ENCODE peak calls at places on chromosomes 12 and 14, in seven cellular contexts. U is CD4-positive, CD25-positive, alpha-beta regulatory T cell; E is left ventricle myocardium superior; K is LoVo; N is T-helper 1 cell; J is ascending aorta; H is Peyer's patch. G is an unnamed sample.

GRCh38 chr14:106141242-106142220 is 615.1 kb downstream of the TMEM121 start:
- DNase-seq in E (no peak), U (peak; percentile 50), H (no peak), J (no peak), N (peak; percentile 54), K (no peak), G (no peak)

GRCh38 chr12:121781751-121782615 is 11.5 kb downstream of the RHOF start:
- DNase-seq in N (peak; percentile 46), K (no peak), J (no peak), E (no peak), U (peak; percentile 61), H (no peak), G (peak; percentile 70)

GRCh38 chr14:72451081-72451972 is 442.6 kb downstream of the DPF3 start:
- DNase-seq in E (no peak), J (no peak), K (no peak), N (peak; percentile 85), H (peak; percentile 62), U (peak; percentile 75), G (no peak)

GRCh38 chr12:16056910-16057309 is 145.8 kb downstream of the DERA start:
- DNase-seq in E (no peak), N (no peak), U (no peak), H (no peak), J (no peak), K (no peak), G (no peak)

GRCh38 chr12:66041651-66042363 is 88.7 kb downstream of the LLPH start:
- DNase-seq in K (no peak), N (no peak), H (no peak), U (no peak), E (no peak), J (no peak), G (no peak)

GRCh38 chr12:101852998-101853397 is 22.2 kb upstream of the GNPTAB start:
- DNase-seq in J (no peak), K (no peak), N (no peak), E (no peak), H (no peak), U (no peak), G (no peak)

GRCh38 chr14:75995372-75996041 is 9.9 kb downstream of the IFT43 start:
- DNase-seq in U (no peak), K (no peak), J (peak; percentile 51), E (peak; percentile 71), H (peak; percentile 54), N (no peak), G (no peak)

GRCh38 chr14:103008126-103008525 is 49.2 kb downstream of the CDC42BPB start:
- DNase-seq in J (no peak), N (no peak), U (no peak), E (no peak), K (no peak), H (no peak), G (no peak)

GRCh38 chr14:76769636-76770292 is 8.5 kb downstream of the VASH1 start:
- DNase-seq in E (peak; percentile 29), J (no peak), N (no peak), K (no peak), H (peak; percentile 37), U (no peak), G (no peak)

GRCh38 chr14:91274796-91275195 is 30.3 kb upstream of the GPR68 start:
- DNase-seq in U (no peak), E (no peak), K (no peak), J (no peak), H (no peak), N (no peak), G (no peak)

GRCh38 chr14:105144231-105144665 is 24.3 kb downstream of the JAG2 start:
- DNase-seq in U (no peak), K (no peak), E (peak; percentile 23), H (no peak), J (peak; percentile 1), N (no peak), G (peak; percentile 60)

GRCh38 chr14:59177229-59177628 is 11.2 kb upstream of the DAAM1 start:
- DNase-seq in U (no peak), K (no peak), E (no peak), N (no peak), H (no peak), J (no peak), G (no peak)

GRCh38 chr12:44716681-44717080 is 159.4 kb downstream of the NELL2 start:
- DNase-seq in U (no peak), K (no peak), H (no peak), E (no peak), J (no peak), N (no peak), G (no peak)

GRCh38 chr14:77458249-77458950 is 507 bp downstream of the AHSA1 start:
- DNase-seq in J (no peak), U (peak; percentile 56), N (peak; percentile 44), K (peak; percentile 34), H (peak; percentile 62), E (no peak), G (no peak)

GRCh38 chr14:44895716-44896115 is 66.0 kb downstream of the KLHL28 start:
- DNase-seq in K (no peak), U (no peak), J (no peak), E (no peak), H (no peak), N (no peak), G (no peak)

GRCh38 chr12:101592448-101592847 is 2.3 kb upstream of the MYBPC1 start:
- DNase-seq in J (no peak), N (no peak), H (no peak), K (no peak), U (no peak), E (no peak), G (no peak)

GRCh38 chr14:65927871-65928270 is 515.3 kb downstream of the FUT8 start:
- DNase-seq in N (peak; percentile 94), E (no peak), U (peak; percentile 96), K (no peak), H (peak; percentile 79), J (no peak), G (no peak)

GRCh38 chr12:91317324-91317723 is 134.7 kb upstream of the DCN start:
- DNase-seq in K (no peak), U (no peak), N (no peak), E (no peak), J (no peak), H (no peak), G (no peak)

GRCh38 chr12:56010112-56010570 is 10.7 kb upstream of the IKZF4 start:
- DNase-seq in U (no peak), H (peak; percentile 58), E (no peak), K (no peak), N (no peak), J (no peak), G (no peak)

GRCh38 chr14:100636559-100636958 is 49.3 kb upstream of the BEGAIN start:
- DNase-seq in J (no peak), N (no peak), E (no peak), K (no peak), H (no peak), U (no peak), G (no peak)

GRCh38 chr14:72553161-72553560 is 340.7 kb downstream of the DPF3 start:
- DNase-seq in U (no peak), E (no peak), K (no peak), J (no peak), N (no peak), H (no peak), G (no peak)

GRCh38 chr12:93025145-93026103 is 96.3 kb upstream of the EEA1 start:
- DNase-seq in E (no peak), H (no peak), U (peak; percentile 52), J (no peak), N (peak; percentile 24), K (peak; percentile 30), G (no peak)

GRCh38 chr14:26687438-26687837 is 89.6 kb upstream of the NOVA1 start:
- DNase-seq in J (no peak), N (no peak), K (no peak), E (no peak), U (no peak), H (no peak), G (no peak)

GRCh38 chr12:124033859-124034258 is 60.8 kb downstream of the ZNF664 start:
- DNase-seq in K (no peak), E (no peak), U (no peak), J (no peak), N (no peak), H (no peak), G (no peak)

GRCh38 chr12:51890511-51891171 is 2.7 kb downstream of the ANKRD33 start:
- DNase-seq in K (no peak), E (no peak), J (no peak), U (no peak), H (peak; percentile 41), N (no peak), G (peak; percentile 41)

GRCh38 chr12:113273053-113273725 is 51.9 kb downstream of the TPCN1 start:
- DNase-seq in K (no peak), N (no peak), U (no peak), H (no peak), J (no peak), E (no peak), G (no peak)

GRCh38 chr14:76396714-76397187 is 20.8 kb downstream of the ESRRB start:
- DNase-seq in U (no peak), H (no peak), K (no peak), E (no peak), J (no peak), N (no peak), G (no peak)

GRCh38 chr14:33692762-33693161 is 258.1 kb downstream of the EGLN3 start:
- DNase-seq in E (no peak), N (no peak), J (no peak), U (no peak), K (no peak), H (no peak), G (no peak)

GRCh38 chr12:107411792-107412535 is 273.6 kb upstream of the PWP1 start:
- DNase-seq in U (no peak), N (no peak), K (no peak), J (no peak), H (no peak), E (no peak), G (no peak)

GRCh38 chr14:36254020-36254614 is 66.3 kb downstream of the MBIP start:
- DNase-seq in H (no peak), U (no peak), E (no peak), K (no peak), N (no peak), J (no peak), G (no peak)

GRCh38 chr12:3333583-3333982 is 157.4 kb upstream of the PRMT8 start:
- DNase-seq in U (no peak), J (no peak), H (no peak), E (peak; percentile 47), K (no peak), N (no peak), G (no peak)

GRCh38 chr14:54275997-54276396 is 120.8 kb upstream of the CDKN3 start:
- DNase-seq in U (no peak), E (no peak), N (no peak), H (no peak), J (no peak), K (no peak), G (no peak)

GRCh38 chr12:3293446-3294161 is 197.4 kb upstream of the PRMT8 start:
- DNase-seq in U (no peak), J (no peak), N (no peak), E (no peak), K (no peak), H (no peak), G (no peak)

GRCh38 chr12:112419269-112420133 is 754 bp downstream of the PTPN11 start:
- DNase-seq in U (peak; percentile 60), J (no peak), H (peak; percentile 76), K (peak; percentile 76), E (peak; percentile 79), N (peak; percentile 25), G (peak; percentile 77)

GRCh38 chr12:3003593-3003992 is 44.4 kb downstream of the TEAD4 start:
- DNase-seq in N (no peak), J (no peak), H (no peak), E (no peak), U (no peak), K (no peak), G (no peak)

G was measured in Right ventricle myocardium inferior.